ENCODE peak calls at places on chromosomes 16 and 17, in ten cellular contexts. X is pancreas, Z is lower leg skin, V is epithelial cell of esophagus, F is cardiac fibroblast, I is fibroblast of the aortic adventitia, L is left ventricle myocardium inferior, Q is BJ, K is breast epithelium, D is ascending aorta. E is an unnamed sample.

GRCh38 chr17:78939615-78940014 is 14.4 kb upstream of the TIMP2 start:
- DNase-seq in X (no peak), Z (no peak), V (no peak), F (peak; percentile 51), I (peak; percentile 56), L (no peak), Q (no peak), K (no peak), D (no peak), E (no peak)

GRCh38 chr17:7307686-7308624 is 527 bp downstream of the EIF5A start:
- DNase-seq in X (peak; percentile 81), Z (peak; percentile 48), V (peak; percentile 52), F (peak; percentile 51), I (peak; percentile 34), L (peak; percentile 59), Q (no peak), K (no peak), D (no peak), E (no peak)

GRCh38 chr17:52159810-52160578 is 1.5 kb upstream of the CA10 start:
- DNase-seq in X (no peak), Z (no peak), V (no peak), F (no peak), I (no peak), L (no peak), Q (no peak), K (no peak), D (no peak), E (no peak)

GRCh38 chr17:6843241-6843890 is 11.8 kb upstream of the TEKT1 start:
- DNase-seq in X (no peak), Z (no peak), V (peak; percentile 73), F (peak; percentile 68), I (peak; percentile 75), L (no peak), Q (no peak), K (no peak), D (no peak), E (peak; percentile 22)

GRCh38 chr17:56325561-56325960 is 172.3 kb downstream of the ANKFN1 start:
- DNase-seq in X (no peak), Z (no peak), V (no peak), F (no peak), I (no peak), L (no peak), Q (no peak), K (no peak), D (no peak), E (no peak)

GRCh38 chr17:19876524-19877161 is 8.9 kb upstream of the ULK2 start:
- DNase-seq in X (no peak), Z (peak; percentile 48), V (no peak), F (no peak), I (no peak), L (peak; percentile 64), Q (no peak), K (peak; percentile 12), D (peak; percentile 70), E (no peak)

GRCh38 chr17:17420561-17421269 is 56.1 kb upstream of the MED9 start:
- DNase-seq in X (no peak), Z (peak; percentile 84), V (no peak), F (peak; percentile 97), I (peak; percentile 79), L (peak; percentile 85), Q (no peak), K (no peak), D (peak; percentile 76), E (no peak)

GRCh38 chr16:31875112-31875803 is 1.7 kb downstream of the ZNF267 start:
- DNase-seq in X (no peak), Z (no peak), V (peak; percentile 44), F (peak; percentile 43), I (peak; percentile 58), L (no peak), Q (no peak), K (no peak), D (no peak), E (no peak)

GRCh38 chr17:17935321-17936271 is 36.6 kb downstream of the TOM1L2 start:
- DNase-seq in X (no peak), Z (peak; percentile 72), V (peak; percentile 69), F (peak; percentile 92), I (peak; percentile 91), L (no peak), Q (peak; percentile 87), K (no peak), D (peak; percentile 72), E (no peak)

DNA sequence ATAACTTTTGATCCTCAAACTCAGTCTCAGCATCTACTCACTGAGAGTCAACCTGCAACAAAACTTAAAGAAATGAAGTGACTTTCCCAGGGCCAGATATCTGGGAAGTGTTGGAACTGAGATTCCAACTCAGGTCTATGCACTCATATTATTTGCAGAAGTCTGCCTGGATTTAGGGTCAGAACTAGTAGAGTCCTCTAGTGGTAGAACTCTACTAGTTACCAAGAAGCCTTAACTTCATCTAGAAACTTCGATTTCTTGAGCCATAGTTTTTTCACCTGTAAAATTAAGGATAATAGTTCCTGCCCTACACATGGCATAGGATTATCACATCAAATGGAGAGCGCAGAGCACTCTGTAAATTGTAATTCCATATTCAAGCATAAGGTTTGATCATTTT is 23.4 kb upstream of the KRT24 start:
- DNase-seq in X (no peak), Z (no peak), V (peak; percentile 34), F (peak; percentile 8), I (peak; percentile 6), L (no peak), Q (no peak), K (no peak), D (no peak), E (no peak)
- TF ChIP-seq CTCF in X (peak; percentile 19), Z (no peak), V (peak; percentile 48), F (peak; percentile 32), I (peak; percentile 35), L (peak; percentile 36), Q (peak; percentile 40), K (peak; percentile 21), D (no peak), E (peak; percentile 38)

DNA sequence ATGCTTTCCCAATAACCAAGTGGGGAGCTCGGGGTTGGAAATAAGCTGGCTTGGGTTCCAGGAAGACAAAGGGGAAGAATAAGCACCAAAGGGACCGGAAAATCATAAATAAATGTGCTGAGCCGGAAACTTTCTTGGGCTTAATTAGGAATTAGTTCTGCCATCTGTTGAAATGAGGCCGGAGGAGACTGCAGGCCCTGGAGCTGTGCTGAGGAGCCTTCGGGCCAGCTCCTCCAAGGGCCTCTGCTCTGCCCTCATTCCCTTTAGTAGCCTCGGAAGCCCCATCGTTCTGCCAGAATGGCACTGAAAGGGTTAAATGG is 36.5 kb downstream of the GRIN2C start:
- DNase-seq in X (no peak), Z (no peak), V (no peak), F (no peak), I (no peak), L (no peak), Q (no peak), K (no peak), D (no peak), E (no peak)
- H3K4me3 ChIP-seq in X (no peak overlapping the region), Z (no peak overlapping the region), V (no peak overlapping the region), F (no peak overlapping the region), I (no peak overlapping the region), L (no peak overlapping the region), Q (no peak overlapping the region), K (no peak overlapping the region), D (no peak overlapping the region), E (no peak overlapping the region)

DNA sequence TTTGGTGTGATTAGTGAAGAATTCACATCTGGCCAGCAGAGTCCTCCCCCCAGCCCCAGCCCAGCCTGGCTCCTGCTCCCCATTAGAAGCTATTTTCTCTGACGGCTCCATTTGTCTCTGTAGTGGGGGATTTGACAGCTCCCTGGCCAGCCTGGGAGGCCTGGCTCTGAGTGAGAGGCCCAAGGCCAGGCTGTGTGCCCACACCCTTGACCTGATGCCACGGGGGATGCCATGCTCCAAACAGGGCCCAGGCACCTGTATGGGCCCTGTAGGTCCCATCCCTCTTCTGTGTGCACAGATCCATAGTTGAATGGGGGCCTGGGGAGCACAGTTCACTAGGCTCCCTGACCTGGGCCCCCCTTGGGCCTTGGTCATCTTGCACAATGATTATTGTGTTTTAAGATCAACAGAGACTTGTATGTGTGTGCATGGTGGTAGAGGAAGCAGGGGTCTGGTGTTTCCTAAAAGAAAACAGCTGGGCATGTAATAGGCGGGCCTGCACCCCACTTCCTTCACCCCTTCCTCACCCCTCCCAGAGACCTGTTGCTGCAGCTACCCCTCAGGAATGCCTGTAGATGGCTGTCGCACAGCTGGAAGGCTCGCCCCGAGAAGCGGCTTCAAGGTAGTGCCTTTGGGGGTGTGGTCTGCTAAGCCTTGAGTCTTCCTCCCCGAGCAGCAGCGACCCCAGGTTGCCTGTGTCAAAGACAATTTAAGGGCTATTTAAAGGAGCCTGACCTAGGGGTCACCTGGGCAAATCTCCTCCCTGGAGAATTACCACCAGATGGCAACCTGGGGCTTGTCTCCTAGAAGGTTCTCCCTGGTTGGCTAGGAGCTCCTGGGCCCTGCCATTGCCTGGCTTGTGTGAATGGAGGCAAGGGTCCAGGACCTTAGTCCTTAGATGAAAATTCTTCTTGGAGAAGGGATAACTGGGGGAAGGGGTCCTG is 51.0 kb upstream of the TAC4 start:
- DNase-seq in X (no peak), Z (no peak), V (no peak), F (no peak), I (no peak), L (no peak), Q (no peak), K (no peak), D (no peak), E (no peak)
- TF ChIP-seq CTCF in X (no peak), Z (no peak), V (peak; percentile 18), F (no peak), I (peak; percentile 19), L (no peak), Q (peak; percentile 20), K (no peak), D (no peak), E (peak; percentile 28)

GRCh38 chr16:71628810-71629209 is 2.8 kb downstream of the MARVELD3 start:
- DNase-seq in X (no peak), Z (peak; percentile 29), V (peak; percentile 88), F (peak; percentile 80), I (peak; percentile 19), L (no peak), Q (no peak), K (no peak), D (no peak), E (no peak)

GRCh38 chr16:71625113-71625850 is 702 bp upstream of the MARVELD3 start:
- DNase-seq in X (no peak), Z (no peak), V (no peak), F (no peak), I (no peak), L (no peak), Q (no peak), K (no peak), D (no peak), E (no peak)

GRCh38 chr16:71627631-71628236 is 1.8 kb downstream of the MARVELD3 start:
- DNase-seq in X (no peak), Z (no peak), V (no peak), F (peak; percentile 12), I (no peak), L (no peak), Q (no peak), K (no peak), D (no peak), E (no peak)

GRCh38 chr16:71626018-71626857 is at the start of gene MARVELD3:
- DNase-seq in X (peak; percentile 100), Z (peak; percentile 58), V (peak; percentile 79), F (no peak), I (no peak), L (no peak), Q (no peak), K (peak; percentile 92), D (peak; percentile 63), E (peak; percentile 56)

DNA sequence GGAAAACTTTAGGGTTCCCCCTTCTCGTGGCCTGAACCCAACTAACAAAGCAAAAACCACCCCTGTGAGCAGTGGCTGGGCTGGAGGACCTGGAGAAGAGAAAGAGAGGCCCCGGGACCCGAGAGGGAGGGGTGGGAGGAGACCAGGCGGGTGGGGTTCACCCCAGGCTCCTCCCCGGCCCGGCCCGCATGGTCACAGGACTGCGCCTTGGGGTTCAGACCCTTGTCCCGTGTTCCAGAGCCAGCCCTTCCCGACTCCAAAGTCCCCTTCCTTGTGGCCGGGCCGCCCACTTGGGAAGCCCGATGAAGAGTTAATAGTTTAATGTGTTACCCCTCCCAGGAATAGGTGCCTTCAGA is 852 bp downstream of the MARVELD3 start:
- DNase-seq in X (peak; percentile 83), Z (no peak), V (peak; percentile 56), F (no peak), I (no peak), L (no peak), Q (no peak), K (no peak), D (no peak), E (no peak)
- H3K4me3 ChIP-seq in X (peak overlapping the region; percentile 67), Z (peak overlapping the region; percentile 10), V (peak overlapping the region; percentile 77), F (peak overlapping the region; percentile 19), I (no peak overlapping the region), L (peak overlapping the region; percentile 58), Q (no peak overlapping the region), K (peak overlapping the region; percentile 21), D (peak overlapping the region; percentile 53), E (peak overlapping the region; percentile 90)